ENCODE peak calls at places on chromosomes 12 and 14, in six cellular contexts. V, L, M, T, A and E are unnamed samples.

GRCh38 chr14:74886001-74886400 is 4.3 kb downstream of the DLST start:
- DNase-seq in V (no peak), A (no peak), M (no peak), L (no peak), T (no peak), E (no peak)

GRCh38 chr12:66237505-66238175 is 48.6 kb downstream of the IRAK3 start:
- DNase-seq in L (no peak), V (no peak), T (no peak), M (no peak), A (no peak), E (no peak)

GRCh38 chr12:124323771-124324530 is 29.1 kb downstream of the RFLNA start:
- DNase-seq in A (no peak), M (no peak), V (no peak), T (no peak), L (no peak), E (no peak)

GRCh38 chr12:115640929-115641328 is 636.6 kb downstream of the MED13L start:
- DNase-seq in T (no peak), L (no peak), M (no peak), A (no peak), V (no peak), E (no peak)

GRCh38 chr14:84483072-84483410 is 1046.9 kb upstream of the FLRT2 start:
- DNase-seq in A (no peak), M (no peak), T (no peak), V (no peak), L (no peak), E (peak)

GRCh38 chr14:101000711-101001110 is 97.2 kb upstream of the RTL1 start:
- DNase-seq in A (no peak), T (no peak), M (no peak), V (no peak), L (no peak), E (no peak)

GRCh38 chr12:65565601-65566560 is 258.4 kb upstream of the HMGA2 start:
- DNase-seq in M (no peak), V (peak), L (no peak), T (no peak), A (peak), E (peak)

GRCh38 chr14:34722723-34723545 is 8.5 kb upstream of the CFL2 start:
- DNase-seq in V (peak), M (no peak), A (peak), T (peak), L (peak), E (peak)

GRCh38 chr12:15289192-15289591 is 33.1 kb upstream of the PTPRO start:
- DNase-seq in L (no peak), T (no peak), A (no peak), M (no peak), V (peak), E (no peak)
- TF ChIP-seq MYC in L (no peak), T (no peak), A (no peak), M (no peak), V (no peak), E (no peak)

GRCh38 chr14:90139199-90139598 is 77.4 kb downstream of the KCNK13 start:
- DNase-seq in M (no peak), T (no peak), A (no peak), L (no peak), V (no peak), E (no peak)

GRCh38 chr14:90132821-90133570 is 71.2 kb downstream of the KCNK13 start:
- DNase-seq in T (no peak), V (peak), L (no peak), M (no peak), A (no peak), E (peak)

GRCh38 chr14:90140298-90140955 is 78.6 kb downstream of the KCNK13 start:
- DNase-seq in T (no peak), V (peak), A (no peak), M (no peak), L (no peak), E (peak)

GRCh38 chr14:90137807-90138206 is 76.0 kb downstream of the KCNK13 start:
- DNase-seq in V (no peak), A (no peak), T (no peak), M (no peak), L (no peak), E (peak)

GRCh38 chr14:90136904-90137303 is 75.1 kb downstream of the KCNK13 start:
- DNase-seq in A (no peak), L (no peak), M (no peak), V (no peak), T (no peak), E (peak)
- TF ChIP-seq MYC in A (no peak), L (no peak), M (no peak), V (no peak), T (no peak), E (no peak)

GRCh38 chr14:68602507-68602906 is 190.4 kb downstream of the ZFP36L1 start:
- DNase-seq in M (no peak), A (no peak), T (no peak), V (no peak), L (no peak), E (no peak)
- TF ChIP-seq MYC in M (no peak), A (no peak), T (no peak), V (no peak), L (no peak), E (no peak)

DNA sequence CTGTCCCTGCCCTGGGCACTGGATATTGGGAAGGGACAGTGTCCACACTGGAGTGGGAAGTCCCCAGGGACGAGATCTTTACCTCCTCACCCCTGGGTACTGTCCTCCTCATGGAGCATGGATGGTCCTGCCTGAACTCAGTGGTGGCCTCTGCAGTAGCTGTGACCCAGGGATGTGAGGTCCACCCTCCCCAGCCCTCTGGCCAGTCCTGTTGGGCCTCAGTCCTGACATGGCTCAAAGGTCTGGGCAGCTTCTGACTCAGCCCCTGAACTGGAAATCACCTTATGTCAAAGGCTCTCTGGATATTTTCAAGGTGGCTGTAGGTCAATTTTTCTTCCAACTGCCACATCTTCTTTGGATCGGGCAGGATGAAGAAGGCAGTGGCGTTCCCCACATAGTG is 24.4 kb downstream of the SERPINA1 start:
- DNase-seq in A (no peak), T (no peak), L (no peak), V (no peak), M (no peak), E (no peak)
- TF ChIP-seq MYC in A (no peak), T (no peak), L (no peak), V (no peak), M (no peak), E (no peak)

GRCh38 chr14:54447231-54447692 is 6.1 kb upstream of the CNIH1 start:
- DNase-seq in L (peak), V (peak), A (no peak), M (no peak), T (peak), E (no peak)
- TF ChIP-seq MYC in L (no peak), V (peak), A (no peak), M (no peak), T (no peak), E (no peak)

GRCh38 chr14:77885363-77885762 is 85.5 kb downstream of the ADCK1 start:
- DNase-seq in A (peak), T (no peak), M (no peak), L (no peak), V (no peak), E (no peak)
- TF ChIP-seq MYC in A (no peak), T (no peak), M (no peak), L (no peak), V (no peak), E (no peak)

GRCh38 chr12:91606662-91607377 is 424.2 kb upstream of the DCN start:
- DNase-seq in V (no peak), L (no peak), T (no peak), M (no peak), A (no peak), E (no peak)

GRCh38 chr12:91604897-91605296 is 422.3 kb upstream of the DCN start:
- DNase-seq in L (no peak), T (no peak), V (no peak), M (no peak), A (no peak), E (peak)

GRCh38 chr12:91608562-91608961 is 425.9 kb upstream of the DCN start:
- DNase-seq in A (no peak), T (no peak), L (no peak), V (no peak), M (no peak), E (no peak)

GRCh38 chr12:91601057-91601456 is 418.4 kb upstream of the DCN start:
- DNase-seq in A (no peak), L (no peak), M (no peak), T (no peak), V (no peak), E (no peak)

GRCh38 chr12:91603060-91603459 is 420.4 kb upstream of the DCN start:
- DNase-seq in V (no peak), L (no peak), A (no peak), T (no peak), M (no peak), E (no peak)
- TF ChIP-seq MYC in V (no peak), L (no peak), A (no peak), T (no peak), M (no peak), E (no peak)

GRCh38 chr12:52029686-52030085 is 21.6 kb upstream of the NR4A1 start:
- DNase-seq in L (peak), M (no peak), T (no peak), V (peak), A (peak), E (no peak)
- TF ChIP-seq MYC in L (no peak), M (no peak), T (no peak), V (no peak), A (no peak), E (no peak)

GRCh38 chr14:104086661-104087461 is 1.4 kb downstream of the ASPG start:
- DNase-seq in T (no peak), V (peak), L (no peak), M (no peak), A (no peak), E (no peak)
- TF ChIP-seq MYC in T (no peak), V (no peak), L (no peak), M (no peak), A (no peak), E (no peak)

GRCh38 chr12:51971679-51972423 is 20.4 kb downstream of the ACVR1B start:
- DNase-seq in V (peak), M (no peak), T (no peak), L (no peak), A (no peak), E (peak)
- TF ChIP-seq MYC in V (no peak), M (no peak), T (no peak), L (no peak), A (no peak), E (no peak)